ENCODE peak calls at places on chromosomes 6 and 20, in seven cellular contexts. S is upper lobe of left lung, K is spleen, N is sigmoid colon, Q is esophagus muscularis mucosa, M is GM23338, B is H1. R is an unnamed sample.

GRCh38 chr6:110776413-110776812 is 38.9 kb downstream of the CDK19 start:
- DNase-seq in S (no peak), K (no peak), N (no peak), Q (no peak), M (no peak), B (no peak), R (no peak)

GRCh38 chr6:28167926-28168325 is 26.2 kb downstream of the ZKSCAN8 start:
- DNase-seq in S (no peak), K (no peak), N (no peak), Q (no peak), M (no peak), B (no peak), R (no peak)

GRCh38 chr20:61100489-61100888 is 151.6 kb upstream of the CDH4 start:
- DNase-seq in S (no peak), K (no peak), N (peak; percentile 44), Q (no peak), M (no peak), B (no peak), R (no peak)

GRCh38 chr6:163036251-163036650 is 308.5 kb downstream of the PACRG start:
- DNase-seq in S (no peak), K (no peak), N (no peak), Q (no peak), M (no peak), B (no peak), R (no peak)

GRCh38 chr6:36852481-36853147 is 13.4 kb upstream of the CPNE5 start:
- DNase-seq in S (peak; percentile 42), K (no peak), N (no peak), Q (no peak), M (no peak), B (no peak), R (no peak)

GRCh38 chr6:7691675-7692452 is 34.0 kb upstream of the BMP6 start:
- DNase-seq in S (no peak), K (no peak), N (no peak), Q (no peak), M (peak; percentile 51), B (no peak), R (no peak)

GRCh38 chr6:161353208-161353613 is 79.3 kb upstream of the AGPAT4 start:
- DNase-seq in S (no peak), K (no peak), N (no peak), Q (no peak), M (peak; percentile 94), B (peak; percentile 78), R (no peak)

GRCh38 chr6:5671162-5671561 is 335.6 kb downstream of the NRN1 start:
- DNase-seq in S (peak; percentile 41), K (no peak), N (no peak), Q (no peak), M (no peak), B (no peak), R (no peak)

GRCh38 chr20:57508381-57508780 is 16.6 kb downstream of the CTCFL start:
- DNase-seq in S (no peak), K (no peak), N (no peak), Q (no peak), M (no peak), B (no peak), R (no peak)

GRCh38 chr6:35643162-35643535 is 45.6 kb downstream of the FKBP5 start:
- DNase-seq in S (no peak), K (no peak), N (no peak), Q (no peak), M (no peak), B (no peak), R (no peak)

GRCh38 chr20:8260837-8261241 is 128.8 kb downstream of the PLCB1 start:
- DNase-seq in S (no peak), K (no peak), N (no peak), Q (no peak), M (peak; percentile 17), B (no peak), R (no peak)

GRCh38 chr6:31203345-31203979 is 33.0 kb upstream of the POU5F1 start:
- DNase-seq in S (no peak), K (no peak), N (no peak), Q (no peak), M (no peak), B (no peak), R (peak; percentile 54)

DNA sequence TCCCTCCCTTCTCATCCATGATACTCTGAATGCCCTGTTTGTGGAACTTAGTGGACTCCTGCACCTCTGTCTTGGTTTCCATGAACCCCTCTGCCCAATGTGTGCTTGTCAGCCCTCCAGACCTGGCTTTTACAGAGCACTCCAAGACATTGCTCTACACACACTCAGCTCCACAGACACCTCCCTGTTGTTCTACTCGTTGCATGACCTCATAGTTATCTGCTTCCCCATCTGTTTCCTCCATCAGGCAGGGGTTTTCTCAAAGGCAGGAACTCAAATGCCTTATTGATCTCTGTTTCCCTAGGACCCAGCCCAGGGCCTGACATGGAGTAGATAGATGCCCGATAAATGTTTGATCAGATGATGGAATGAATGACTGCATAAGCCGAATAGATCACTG is 13.3 kb downstream of the PLCG1 start:
- DNase-seq in S (no peak), K (no peak), N (no peak), Q (no peak), M (no peak), B (no peak), R (no peak)
- H3K4me1 ChIP-seq in S (peaks cover 99% of the 10 kb centered on the region), K (peaks cover 100% of the 10 kb centered on the region), N (peaks cover 50% of the 10 kb centered on the region), Q (peaks cover 96% of the 10 kb centered on the region), M (peaks cover 11% of the 10 kb centered on the region), B (peaks cover 16% of the 10 kb centered on the region), R (peaks cover 5% of the 10 kb centered on the region)

DNA sequence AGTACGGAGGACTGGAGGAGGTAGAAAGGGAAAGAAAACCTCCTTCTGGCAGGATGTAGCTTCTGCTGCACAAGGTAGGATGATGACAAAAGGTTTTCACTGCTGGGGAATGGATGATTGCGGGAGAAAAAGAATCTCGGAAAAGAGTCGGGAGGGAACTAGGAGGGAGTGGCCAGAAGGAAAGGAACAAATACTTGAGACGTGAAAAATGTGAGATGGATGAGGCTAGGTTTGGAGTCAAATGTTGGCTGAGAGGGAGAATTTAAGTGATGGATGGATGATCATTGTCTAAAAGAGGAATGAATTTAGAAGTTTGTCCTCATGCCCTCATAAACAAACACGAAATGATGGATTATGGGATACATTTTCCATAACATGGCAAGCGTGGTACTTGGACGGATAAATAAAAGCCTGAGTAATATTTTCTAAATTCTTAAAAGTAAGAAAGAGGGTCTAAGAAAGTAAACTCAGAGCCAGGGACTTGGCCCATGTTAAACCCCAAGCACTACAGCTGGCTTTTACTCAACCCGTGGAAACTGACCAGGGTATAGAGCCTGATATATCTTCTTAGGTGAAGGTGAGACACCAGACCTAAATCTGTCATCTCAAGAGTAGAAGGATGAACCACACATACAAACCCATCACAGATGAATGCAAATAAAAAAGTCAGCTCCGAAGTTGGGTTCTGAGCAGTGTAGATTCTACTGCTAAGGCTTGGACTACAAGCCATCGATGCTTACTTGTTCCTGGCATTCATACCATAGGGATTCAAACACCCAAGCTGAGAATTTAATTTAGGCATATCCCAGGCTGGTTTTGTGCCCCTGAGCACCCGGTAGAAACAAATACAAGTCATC is 72.4 kb downstream of the HFE start:
- DNase-seq in S (no peak), K (no peak), N (no peak), Q (no peak), M (peak; percentile 52), B (no peak), R (no peak)
- TF ChIP-seq POLR2AphosphoS5 in S (no peak), K (peak; percentile 74), N (no peak), Q (peak; percentile 3), M (no peak), B (peak; percentile 92), R (no peak)

GRCh38 chr20:16732506-16733152 is 2.8 kb downstream of the SNRPB2 start:
- DNase-seq in S (no peak), K (no peak), N (no peak), Q (no peak), M (no peak), B (no peak), R (no peak)
- H3K4me1 ChIP-seq in S (peaks cover 39% of the 10 kb centered on the region), K (peaks cover 63% of the 10 kb centered on the region), N (peaks cover 26% of the 10 kb centered on the region), Q (peaks cover 44% of the 10 kb centered on the region), M (no peaks in the 10 kb centered on the region), B (peaks cover 2% of the 10 kb centered on the region), R (no peaks in the 10 kb centered on the region)

GRCh38 chr6:722077-722524 is 29.2 kb upstream of the EXOC2 start:
- DNase-seq in S (peak; percentile 77), K (peak; percentile 86), N (peak; percentile 75), Q (peak; percentile 91), M (peak; percentile 95), B (peak; percentile 75), R (peak; percentile 78)
- TF ChIP-seq POLR2AphosphoS5 in S (no peak), K (no peak), N (no peak), Q (peak; percentile 55), M (no peak), B (no peak), R (no peak)

GRCh38 chr20:6702144-6702543 is 65.3 kb upstream of the BMP2 start:
- DNase-seq in S (no peak), K (no peak), N (no peak), Q (no peak), M (no peak), B (no peak), R (no peak)

GRCh38 chr20:6704132-6704861 is 63.2 kb upstream of the BMP2 start:
- DNase-seq in S (peak; percentile 53), K (no peak), N (no peak), Q (no peak), M (no peak), B (no peak), R (no peak)

GRCh38 chr20:6705106-6705766 is 62.2 kb upstream of the BMP2 start:
- DNase-seq in S (no peak), K (no peak), N (no peak), Q (no peak), M (no peak), B (no peak), R (no peak)

GRCh38 chr20:6700563-6701328 is 66.7 kb upstream of the BMP2 start:
- DNase-seq in S (peak; percentile 57), K (peak; percentile 83), N (peak; percentile 69), Q (peak; percentile 91), M (no peak), B (no peak), R (no peak)

DNA sequence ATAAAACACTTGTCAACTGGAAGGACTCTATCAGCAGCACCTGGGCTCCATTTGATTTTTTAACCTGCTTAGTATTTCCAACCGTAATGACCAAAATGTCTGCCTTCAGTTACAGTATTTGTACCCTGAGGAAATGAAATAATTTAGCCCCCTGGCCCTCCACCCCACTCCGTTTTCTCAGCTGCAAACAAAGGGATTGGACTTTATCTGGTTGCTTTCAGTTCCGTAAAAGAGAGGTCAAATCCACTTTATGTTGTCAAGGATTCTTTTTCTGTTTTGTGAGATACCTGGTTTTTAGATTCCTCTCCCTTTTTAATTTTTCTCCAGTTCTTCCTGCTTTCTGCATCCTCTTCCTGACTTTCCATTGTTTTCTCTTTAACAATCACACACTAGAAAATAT is 64.4 kb upstream of the BMP2 start:
- DNase-seq in S (no peak), K (no peak), N (no peak), Q (no peak), M (no peak), B (no peak), R (no peak)
- H3K4me1 ChIP-seq in S (peaks cover 53% of the 10 kb centered on the region), K (peaks cover 32% of the 10 kb centered on the region), N (no peaks in the 10 kb centered on the region), Q (peaks cover 3% of the 10 kb centered on the region), M (no peaks in the 10 kb centered on the region), B (no peaks in the 10 kb centered on the region), R (no peaks in the 10 kb centered on the region)

GRCh38 chr6:79373880-79374279 is 139.4 kb upstream of the HMGN3 start:
- DNase-seq in S (no peak), K (no peak), N (no peak), Q (no peak), M (no peak), B (no peak), R (no peak)
- TF ChIP-seq POLR2AphosphoS5 in S (no peak), K (no peak), N (no peak), Q (no peak), M (no peak), B (no peak), R (no peak)

R was measured in breast epithelium.